ENCODE peak calls at places on chromosome 18, in eight cellular contexts. One of them, this sample, is unnamed.

GRCh38 chr18:74456409-74457042 is 582 bp downstream of the DIPK1C start:
- DNase-seq in GM23248: peak
- DNase-seq in GM12865: no peak
- DNase-seq in CD8-positive, alpha-beta T cell: no peak
- DNase-seq in left ventricle myocardium inferior: peak
- DNase-seq in cardiac fibroblast: no peak
- DNase-seq in ovary: no peak
- DNase-seq in AG09309: no peak
- DNase-seq in this sample: no peak

GRCh38 chr18:79749251-79750191 is 48.2 kb upstream of the KCNG2 start:
- DNase-seq in cardiac fibroblast: peak
- DNase-seq in GM12865: no peak
- DNase-seq in CD8-positive, alpha-beta T cell: no peak
- DNase-seq in ovary: no peak
- DNase-seq in left ventricle myocardium inferior: no peak
- DNase-seq in AG09309: no peak
- DNase-seq in GM23248: peak
- DNase-seq in this sample: no peak

GRCh38 chr18:23354625-23355024 is 98.5 kb upstream of the RIOK3 start:
- DNase-seq in GM12865: no peak
- DNase-seq in left ventricle myocardium inferior: no peak
- DNase-seq in CD8-positive, alpha-beta T cell: no peak
- DNase-seq in GM23248: peak
- DNase-seq in AG09309: no peak
- DNase-seq in cardiac fibroblast: peak
- DNase-seq in ovary: no peak
- DNase-seq in this sample: no peak

GRCh38 chr18:79867666-79868065 is 69.9 kb downstream of the KCNG2 start:
- DNase-seq in ovary: no peak
- DNase-seq in left ventricle myocardium inferior: no peak
- DNase-seq in CD8-positive, alpha-beta T cell: no peak
- DNase-seq in GM12865: no peak
- DNase-seq in GM23248: no peak
- DNase-seq in cardiac fibroblast: no peak
- DNase-seq in AG09309: no peak
- DNase-seq in this sample: no peak

GRCh38 chr18:42183746-42184145 is 228.7 kb downstream of the PIK3C3 start:
- DNase-seq in CD8-positive, alpha-beta T cell: no peak
- DNase-seq in ovary: no peak
- DNase-seq in GM23248: peak
- DNase-seq in GM12865: no peak
- DNase-seq in left ventricle myocardium inferior: no peak
- DNase-seq in AG09309: peak
- DNase-seq in cardiac fibroblast: peak
- DNase-seq in this sample: no peak

GRCh38 chr18:35050004-35050623 is 8.9 kb downstream of the MAPRE2 start:
- DNase-seq in left ventricle myocardium inferior: no peak
- DNase-seq in GM23248: no peak
- DNase-seq in cardiac fibroblast: peak
- DNase-seq in GM12865: peak
- DNase-seq in AG09309: no peak
- DNase-seq in CD8-positive, alpha-beta T cell: no peak
- DNase-seq in ovary: no peak
- DNase-seq in this sample: no peak

GRCh38 chr18:34729264-34729663 is 19.2 kb downstream of the DTNA start:
- DNase-seq in GM23248: peak
- DNase-seq in cardiac fibroblast: peak
- DNase-seq in CD8-positive, alpha-beta T cell: no peak
- DNase-seq in left ventricle myocardium inferior: no peak
- DNase-seq in ovary: no peak
- DNase-seq in AG09309: no peak
- DNase-seq in GM12865: peak
- DNase-seq in this sample: peak

GRCh38 chr18:31979714-31980113 is 36.8 kb upstream of the TRAPPC8 start:
- DNase-seq in GM12865: no peak
- DNase-seq in AG09309: no peak
- DNase-seq in cardiac fibroblast: no peak
- DNase-seq in ovary: no peak
- DNase-seq in left ventricle myocardium inferior: no peak
- DNase-seq in CD8-positive, alpha-beta T cell: no peak
- DNase-seq in GM23248: no peak
- DNase-seq in this sample: no peak

GRCh38 chr18:11259421-11259820 is 110.1 kb upstream of the PIEZO2 start:
- DNase-seq in GM23248: no peak
- DNase-seq in AG09309: no peak
- DNase-seq in cardiac fibroblast: no peak
- DNase-seq in CD8-positive, alpha-beta T cell: no peak
- DNase-seq in GM12865: no peak
- DNase-seq in left ventricle myocardium inferior: peak
- DNase-seq in ovary: no peak
- DNase-seq in this sample: no peak

GRCh38 chr18:50201476-50201875 is 6.5 kb upstream of the MYO5B start:
- DNase-seq in cardiac fibroblast: no peak
- DNase-seq in GM12865: no peak
- DNase-seq in AG09309: no peak
- DNase-seq in GM23248: no peak
- DNase-seq in left ventricle myocardium inferior: no peak
- DNase-seq in CD8-positive, alpha-beta T cell: no peak
- DNase-seq in ovary: no peak
- DNase-seq in this sample: no peak

GRCh38 chr18:3923750-3924149 is 473.8 kb downstream of the TGIF1 start:
- DNase-seq in GM12865: no peak
- DNase-seq in ovary: no peak
- DNase-seq in CD8-positive, alpha-beta T cell: no peak
- DNase-seq in cardiac fibroblast: peak
- DNase-seq in left ventricle myocardium inferior: no peak
- DNase-seq in GM23248: peak
- DNase-seq in AG09309: peak
- DNase-seq in this sample: no peak

GRCh38 chr18:47175283-47175894 is 775 bp downstream of the IER3IP1 start:
- DNase-seq in cardiac fibroblast: peak
- DNase-seq in left ventricle myocardium inferior: no peak
- DNase-seq in GM23248: peak
- DNase-seq in CD8-positive, alpha-beta T cell: no peak
- DNase-seq in AG09309: no peak
- DNase-seq in ovary: no peak
- DNase-seq in GM12865: no peak
- DNase-seq in this sample: no peak

GRCh38 chr18:25830787-25831186 is 259.6 kb downstream of the SS18 start:
- DNase-seq in GM12865: no peak
- DNase-seq in GM23248: peak
- DNase-seq in AG09309: peak
- DNase-seq in cardiac fibroblast: peak
- DNase-seq in left ventricle myocardium inferior: peak
- DNase-seq in CD8-positive, alpha-beta T cell: no peak
- DNase-seq in ovary: peak
- DNase-seq in this sample: no peak

GRCh38 chr18:524496-524895 is 24.0 kb upstream of the COLEC12 start:
- DNase-seq in ovary: no peak
- DNase-seq in GM23248: peak
- DNase-seq in AG09309: peak
- DNase-seq in left ventricle myocardium inferior: no peak
- DNase-seq in GM12865: no peak
- DNase-seq in cardiac fibroblast: peak
- DNase-seq in CD8-positive, alpha-beta T cell: no peak
- DNase-seq in this sample: no peak

GRCh38 chr18:55195863-55196262 is 236.6 kb upstream of the CCDC68 start:
- DNase-seq in GM12865: no peak
- DNase-seq in ovary: no peak
- DNase-seq in AG09309: no peak
- DNase-seq in left ventricle myocardium inferior: no peak
- DNase-seq in GM23248: no peak
- DNase-seq in CD8-positive, alpha-beta T cell: no peak
- DNase-seq in cardiac fibroblast: no peak
- DNase-seq in this sample: no peak

GRCh38 chr18:3455938-3456685 is 6.1 kb downstream of the TGIF1 start:
- DNase-seq in CD8-positive, alpha-beta T cell: no peak
- DNase-seq in left ventricle myocardium inferior: no peak
- DNase-seq in ovary: no peak
- DNase-seq in AG09309: no peak
- DNase-seq in GM12865: no peak
- DNase-seq in GM23248: peak
- DNase-seq in cardiac fibroblast: peak
- DNase-seq in this sample: no peak

GRCh38 chr18:24490545-24490944 is 30.1 kb downstream of the HRH4 start:
- DNase-seq in GM12865: no peak
- DNase-seq in AG09309: no peak
- DNase-seq in left ventricle myocardium inferior: no peak
- DNase-seq in ovary: no peak
- DNase-seq in cardiac fibroblast: no peak
- DNase-seq in CD8-positive, alpha-beta T cell: no peak
- DNase-seq in GM23248: peak
- DNase-seq in this sample: no peak

GRCh38 chr18:42614619-42615293 is 500.7 kb downstream of the RIT2 start:
- DNase-seq in left ventricle myocardium inferior: peak
- DNase-seq in ovary: no peak
- DNase-seq in GM12865: no peak
- DNase-seq in GM23248: no peak
- DNase-seq in CD8-positive, alpha-beta T cell: no peak
- DNase-seq in AG09309: no peak
- DNase-seq in cardiac fibroblast: peak
- DNase-seq in this sample: no peak

GRCh38 chr18:44579745-44580144 is 100.9 kb upstream of the SETBP1 start:
- DNase-seq in CD8-positive, alpha-beta T cell: no peak
- DNase-seq in left ventricle myocardium inferior: no peak
- DNase-seq in AG09309: no peak
- DNase-seq in GM23248: peak
- DNase-seq in ovary: no peak
- DNase-seq in cardiac fibroblast: no peak
- DNase-seq in GM12865: no peak
- DNase-seq in this sample: no peak

GRCh38 chr18:59918320-59918755 is 18.5 kb downstream of the PMAIP1 start:
- DNase-seq in GM23248: peak
- DNase-seq in cardiac fibroblast: peak
- DNase-seq in CD8-positive, alpha-beta T cell: no peak
- DNase-seq in left ventricle myocardium inferior: peak
- DNase-seq in AG09309: no peak
- DNase-seq in GM12865: peak
- DNase-seq in ovary: no peak
- DNase-seq in this sample: no peak

GRCh38 chr18:23406271-23406787 is 46.8 kb upstream of the RIOK3 start:
- DNase-seq in CD8-positive, alpha-beta T cell: no peak
- DNase-seq in cardiac fibroblast: peak
- DNase-seq in AG09309: no peak
- DNase-seq in GM23248: peak
- DNase-seq in left ventricle myocardium inferior: no peak
- DNase-seq in GM12865: no peak
- DNase-seq in ovary: no peak
- DNase-seq in this sample: no peak

GRCh38 chr18:78607221-78607620 is 372.4 kb upstream of the SALL3 start:
- DNase-seq in AG09309: no peak
- DNase-seq in cardiac fibroblast: no peak
- DNase-seq in left ventricle myocardium inferior: no peak
- DNase-seq in ovary: no peak
- DNase-seq in CD8-positive, alpha-beta T cell: no peak
- DNase-seq in GM12865: no peak
- DNase-seq in GM23248: no peak
- DNase-seq in this sample: no peak

GRCh38 chr18:23438046-23438377 is 15.1 kb upstream of the RIOK3 start:
- DNase-seq in left ventricle myocardium inferior: no peak
- DNase-seq in GM23248: no peak
- DNase-seq in CD8-positive, alpha-beta T cell: no peak
- DNase-seq in AG09309: no peak
- DNase-seq in cardiac fibroblast: no peak
- DNase-seq in GM12865: no peak
- DNase-seq in ovary: no peak
- DNase-seq in this sample: no peak

GRCh38 chr18:12315481-12315880 is 7.4 kb downstream of the TUBB6 start:
- DNase-seq in GM23248: peak
- DNase-seq in cardiac fibroblast: peak
- DNase-seq in left ventricle myocardium inferior: no peak
- DNase-seq in GM12865: no peak
- DNase-seq in CD8-positive, alpha-beta T cell: no peak
- DNase-seq in ovary: no peak
- DNase-seq in AG09309: no peak
- DNase-seq in this sample: no peak
- H3K4me3 ChIP-seq in GM23248: peak
- H3K4me3 ChIP-seq in cardiac fibroblast: no peak
- H3K4me3 ChIP-seq in left ventricle myocardium inferior: no peak
- H3K4me3 ChIP-seq in GM12865: no peak
- H3K4me3 ChIP-seq in CD8-positive, alpha-beta T cell: no peak
- H3K4me3 ChIP-seq in ovary: no peak
- H3K4me3 ChIP-seq in AG09309: no peak
- H3K4me3 ChIP-seq in this sample: no peak

GRCh38 chr18:45688113-45688512 is 35.9 kb upstream of the SLC14A1 start:
- DNase-seq in ovary: no peak
- DNase-seq in GM12865: no peak
- DNase-seq in GM23248: peak
- DNase-seq in cardiac fibroblast: peak
- DNase-seq in AG09309: no peak
- DNase-seq in CD8-positive, alpha-beta T cell: no peak
- DNase-seq in left ventricle myocardium inferior: no peak
- DNase-seq in this sample: no peak

GRCh38 chr18:45688834-45689233 is 35.1 kb upstream of the SLC14A1 start:
- DNase-seq in GM12865: peak
- DNase-seq in ovary: no peak
- DNase-seq in CD8-positive, alpha-beta T cell: peak
- DNase-seq in cardiac fibroblast: no peak
- DNase-seq in AG09309: no peak
- DNase-seq in GM23248: no peak
- DNase-seq in left ventricle myocardium inferior: no peak
- DNase-seq in this sample: peak

GRCh38 chr18:45689386-45689785 is 34.6 kb upstream of the SLC14A1 start:
- DNase-seq in AG09309: no peak
- DNase-seq in left ventricle myocardium inferior: no peak
- DNase-seq in ovary: no peak
- DNase-seq in GM12865: no peak
- DNase-seq in GM23248: no peak
- DNase-seq in cardiac fibroblast: no peak
- DNase-seq in CD8-positive, alpha-beta T cell: no peak
- DNase-seq in this sample: no peak

GRCh38 chr18:45691816-45692179 is 32.2 kb upstream of the SLC14A1 start:
- DNase-seq in GM23248: no peak
- DNase-seq in GM12865: no peak
- DNase-seq in cardiac fibroblast: no peak
- DNase-seq in CD8-positive, alpha-beta T cell: no peak
- DNase-seq in left ventricle myocardium inferior: no peak
- DNase-seq in ovary: no peak
- DNase-seq in AG09309: no peak
- DNase-seq in this sample: no peak

GRCh38 chr18:45690975-45691815 is 32.8 kb upstream of the SLC14A1 start:
- DNase-seq in GM12865: peak
- DNase-seq in GM23248: peak
- DNase-seq in ovary: peak
- DNase-seq in AG09309: peak
- DNase-seq in CD8-positive, alpha-beta T cell: peak
- DNase-seq in cardiac fibroblast: peak
- DNase-seq in left ventricle myocardium inferior: peak
- DNase-seq in this sample: peak
- H3K4me3 ChIP-seq in GM12865: no peak
- H3K4me3 ChIP-seq in GM23248: no peak
- H3K4me3 ChIP-seq in ovary: no peak
- H3K4me3 ChIP-seq in AG09309: no peak
- H3K4me3 ChIP-seq in CD8-positive, alpha-beta T cell: no peak
- H3K4me3 ChIP-seq in cardiac fibroblast: no peak
- H3K4me3 ChIP-seq in left ventricle myocardium inferior: no peak
- H3K4me3 ChIP-seq in this sample: no peak

GRCh38 chr18:58866261-58867232 is 1.9 kb downstream of the ZNF532 start:
- DNase-seq in ovary: no peak
- DNase-seq in GM23248: no peak
- DNase-seq in cardiac fibroblast: peak
- DNase-seq in left ventricle myocardium inferior: no peak
- DNase-seq in CD8-positive, alpha-beta T cell: no peak
- DNase-seq in AG09309: no peak
- DNase-seq in GM12865: no peak
- DNase-seq in this sample: no peak
- H3K4me3 ChIP-seq in ovary: no peak
- H3K4me3 ChIP-seq in GM23248: peak
- H3K4me3 ChIP-seq in cardiac fibroblast: no peak
- H3K4me3 ChIP-seq in left ventricle myocardium inferior: peak
- H3K4me3 ChIP-seq in CD8-positive, alpha-beta T cell: no peak
- H3K4me3 ChIP-seq in AG09309: peak
- H3K4me3 ChIP-seq in GM12865: no peak
- H3K4me3 ChIP-seq in this sample: no peak

GRCh38 chr18:14747513-14748474 is at the start of gene ANKRD30B:
- DNase-seq in cardiac fibroblast: no peak
- DNase-seq in left ventricle myocardium inferior: no peak
- DNase-seq in GM12865: no peak
- DNase-seq in GM23248: no peak
- DNase-seq in AG09309: no peak
- DNase-seq in ovary: no peak
- DNase-seq in CD8-positive, alpha-beta T cell: no peak
- DNase-seq in this sample: no peak
- H3K4me3 ChIP-seq in cardiac fibroblast: no peak
- H3K4me3 ChIP-seq in left ventricle myocardium inferior: no peak
- H3K4me3 ChIP-seq in GM12865: no peak
- H3K4me3 ChIP-seq in GM23248: no peak
- H3K4me3 ChIP-seq in AG09309: peak
- H3K4me3 ChIP-seq in ovary: no peak
- H3K4me3 ChIP-seq in CD8-positive, alpha-beta T cell: no peak
- H3K4me3 ChIP-seq in this sample: no peak

This sample was measured in Jurkat, Clone E6-1.